ENCODE peak calls at places on chromosome 9, in nine cellular contexts. O, A, K, D, E, B, Z, I and W are unnamed samples.

GRCh38 chr9:20549053-20549452 is 73.2 kb downstream of the MLLT3 start:
- DNase-seq in O (no peak), B (no peak), D (no peak), A (no peak), Z (no peak), E (no peak), I (no peak), K (no peak), W (no peak)

GRCh38 chr9:68963416-68963815 is 50.5 kb downstream of the PRKACG start:
- DNase-seq in Z (no peak), D (no peak), K (no peak), B (no peak), E (no peak), I (no peak), O (no peak), A (no peak), W (no peak)

GRCh38 chr9:73775757-73776156 is 624.1 kb downstream of the ANXA1 start:
- DNase-seq in A (no peak), D (no peak), I (no peak), B (no peak), Z (no peak), O (no peak), K (no peak), E (no peak), W (no peak)

GRCh38 chr9:113978954-113979712 is 99.0 kb downstream of the AMBP start:
- DNase-seq in Z (no peak), I (peak; percentile 40), K (no peak), E (no peak), B (no peak), O (no peak), A (no peak), D (no peak), W (no peak)

GRCh38 chr9:21831841-21832509 is 29.5 kb downstream of the MTAP start:
- DNase-seq in A (peak; percentile 67), D (no peak), K (no peak), Z (no peak), E (peak; percentile 58), O (no peak), I (peak; percentile 98), B (no peak), W (no peak)

GRCh38 chr9:127537792-127538191 is 74.3 kb upstream of the STXBP1 start:
- DNase-seq in I (no peak), Z (no peak), B (no peak), A (no peak), E (no peak), K (no peak), D (no peak), O (no peak), W (no peak)

GRCh38 chr9:130835441-130836298 is 616 bp downstream of the ABL1 start:
- DNase-seq in K (no peak), Z (peak; percentile 45), O (no peak), D (peak; percentile 61), I (peak; percentile 61), E (no peak), B (no peak), A (peak; percentile 45), W (no peak)

GRCh38 chr9:107541523-107541922 is 52.0 kb upstream of the KLF4 start:
- DNase-seq in O (peak; percentile 78), E (peak; percentile 65), D (no peak), A (no peak), K (no peak), B (no peak), I (no peak), Z (peak; percentile 21), W (no peak)

GRCh38 chr9:129585352-129585751 is 35.5 kb downstream of the C9orf50 start:
- DNase-seq in A (no peak), K (no peak), B (no peak), Z (no peak), O (no peak), D (no peak), I (no peak), E (no peak), W (no peak)

GRCh38 chr9:133989554-133990365 is 2.4 kb downstream of the VAV2 start:
- DNase-seq in D (no peak), O (no peak), Z (peak; percentile 59), I (no peak), E (no peak), A (no peak), B (no peak), K (no peak), W (no peak)

GRCh38 chr9:127187231-127187956 is 65.0 kb upstream of the ANGPTL2 start:
- DNase-seq in E (peak; percentile 37), Z (peak; percentile 70), O (no peak), I (peak; percentile 99), D (no peak), K (peak; percentile 93), B (peak; percentile 83), A (peak; percentile 60), W (no peak)

GRCh38 chr9:68978054-68978453 is 35.9 kb downstream of the PRKACG start:
- DNase-seq in K (no peak), O (no peak), A (no peak), Z (no peak), E (no peak), D (no peak), B (no peak), I (no peak), W (no peak)

DNA sequence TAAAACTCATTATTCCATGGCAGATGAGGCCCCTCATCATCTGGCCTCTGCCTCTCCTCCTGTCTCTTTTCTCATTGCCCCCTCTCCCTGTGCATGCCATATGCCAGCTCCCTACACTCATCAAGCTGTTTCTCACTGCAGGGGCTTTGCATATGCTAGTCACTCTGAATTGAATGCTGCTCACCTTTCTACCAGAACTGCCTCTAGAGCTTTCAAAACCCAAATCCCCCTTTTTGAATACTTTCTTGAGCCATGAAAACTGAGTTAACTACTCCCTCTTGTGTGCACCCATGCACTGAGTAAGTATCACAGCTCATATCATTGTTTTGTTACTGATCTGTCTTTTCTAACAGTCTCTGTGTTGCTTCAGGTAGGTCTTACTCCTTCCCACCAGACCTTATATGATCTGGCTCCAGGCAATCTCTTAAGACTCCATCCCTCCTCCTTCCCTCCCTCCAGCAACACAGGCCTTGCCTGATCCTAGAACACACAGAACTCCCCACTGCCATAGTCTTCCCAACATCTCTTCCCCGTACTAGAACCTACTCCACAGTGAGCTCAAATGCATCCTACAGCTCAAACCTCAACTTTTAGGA is 60.5 kb downstream of the ASTN2 start:
- DNase-seq in Z (no peak), D (no peak), I (no peak), B (no peak), A (no peak), K (no peak), E (no peak), O (no peak), W (no peak)
- H3K4me1 ChIP-seq in Z (no peaks in the 10 kb centered on the region), D (no peaks in the 10 kb centered on the region), I (no peaks in the 10 kb centered on the region), B (no peaks in the 10 kb centered on the region), A (no peaks in the 10 kb centered on the region), K (no peaks in the 10 kb centered on the region), E (no peaks in the 10 kb centered on the region), O (no peaks in the 10 kb centered on the region), W (no peaks in the 10 kb centered on the region)

DNA sequence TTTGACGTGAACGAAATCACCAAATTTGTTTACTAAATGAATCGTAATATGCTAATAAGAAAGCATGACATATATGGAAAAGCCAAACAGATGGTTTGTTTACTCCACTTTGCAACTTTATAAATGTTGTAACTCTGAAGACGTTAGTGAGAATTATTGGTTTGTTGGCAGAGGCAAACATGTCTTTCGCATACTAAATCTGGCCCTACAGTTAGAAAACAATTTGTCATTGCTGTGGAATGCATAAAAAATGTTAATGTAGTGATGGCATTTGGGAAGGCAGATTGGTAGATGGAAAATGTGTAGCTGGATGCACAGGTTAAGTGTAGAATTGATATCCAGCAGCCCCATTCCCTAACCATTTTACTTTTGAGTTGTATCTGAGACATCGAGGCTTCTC is 444.9 kb downstream of the BNC2 start:
- DNase-seq in I (peak; percentile 81), E (no peak), B (no peak), O (no peak), D (no peak), K (no peak), A (no peak), Z (no peak), W (no peak)
- H3K4me3 ChIP-seq in I (no peak overlapping the region), E (no peak overlapping the region), B (no peak overlapping the region), O (no peak overlapping the region), D (no peak overlapping the region), K (no peak overlapping the region), A (no peak overlapping the region), Z (no peak overlapping the region), W (no peak overlapping the region)

DNA sequence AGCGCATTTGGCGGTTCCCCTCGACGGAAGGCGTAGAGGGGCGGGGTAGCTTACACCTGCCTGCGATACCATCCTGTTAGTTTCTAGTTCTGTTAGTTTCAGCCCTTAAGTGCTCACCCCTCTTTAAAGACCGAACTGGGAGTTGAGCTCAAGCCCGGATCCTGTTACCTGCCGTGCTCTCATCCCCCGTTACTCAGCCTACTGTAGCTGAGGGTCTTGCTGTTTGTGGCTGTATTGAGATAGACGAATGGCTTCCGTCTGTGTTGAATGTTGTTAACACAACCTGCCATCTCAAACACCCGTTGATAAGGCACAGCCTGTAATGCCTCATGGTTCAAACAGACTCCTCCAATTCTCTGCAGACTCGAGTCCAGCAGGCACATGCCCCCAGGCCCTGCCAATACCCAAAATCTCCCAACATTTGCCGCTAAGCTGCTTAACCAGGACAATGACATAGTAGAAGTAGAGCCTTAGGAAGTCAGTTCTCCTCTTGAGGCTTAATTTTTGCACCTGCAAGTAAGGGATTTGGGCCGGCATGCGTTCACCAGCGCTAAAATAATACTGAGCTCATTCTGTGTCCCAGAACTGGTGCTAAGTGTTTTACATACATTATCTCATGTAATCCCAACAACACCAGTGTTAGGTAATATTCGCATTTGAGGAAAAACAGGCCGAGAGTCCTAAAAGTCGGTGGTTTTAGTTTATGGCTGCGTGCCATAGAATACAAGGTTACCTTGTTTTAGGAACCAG is 1.3 kb upstream of the RFX3 start:
- DNase-seq in K (peak; percentile 11), Z (peak; percentile 16), O (no peak), A (peak; percentile 27), E (peak; percentile 21), B (peak; percentile 17), D (peak; percentile 22), I (peak; percentile 13), W (no peak)
- TF ChIP-seq POLR2A in K (no peak), Z (no peak), O (no peak), A (no peak), E (no peak), B (no peak), D (no peak), I (no peak), W (no peak)

GRCh38 chr9:35681341-35682002 is 7.7 kb downstream of the CA9 start:
- DNase-seq in Z (no peak), I (peak; percentile 51), K (no peak), A (no peak), O (no peak), B (no peak), D (no peak), E (no peak), W (no peak)

GRCh38 chr9:35680331-35681105 is 6.8 kb downstream of the CA9 start:
- DNase-seq in B (no peak), A (no peak), E (no peak), Z (no peak), O (no peak), I (peak; percentile 78), K (no peak), D (no peak), W (no peak)

GRCh38 chr9:35683323-35683722 is 6.4 kb downstream of the TPM2 start:
- DNase-seq in B (no peak), D (no peak), O (no peak), K (no peak), E (no peak), A (no peak), Z (no peak), I (no peak), W (no peak)

GRCh38 chr9:35682520-35682919 is 7.2 kb downstream of the TPM2 start:
- DNase-seq in K (no peak), Z (no peak), A (no peak), E (no peak), D (no peak), O (no peak), B (no peak), I (no peak), W (no peak)

GRCh38 chr9:35682083-35682482 is 7.6 kb downstream of the TPM2 start:
- DNase-seq in B (no peak), O (no peak), K (no peak), I (no peak), A (no peak), E (no peak), Z (no peak), D (no peak), W (no peak)
- H3K4me1 ChIP-seq in B (no peaks in the 10 kb centered on the region), O (no peaks in the 10 kb centered on the region), K (peaks cover 7% of the 10 kb centered on the region), I (peaks cover 55% of the 10 kb centered on the region), A (peaks cover 31% of the 10 kb centered on the region), E (peaks cover 3% of the 10 kb centered on the region), Z (no peaks in the 10 kb centered on the region), D (no peaks in the 10 kb centered on the region), W (no peaks in the 10 kb centered on the region)